ENCODE peak calls at places on chromosome 20, in four cellular contexts. M, I, Y and G are unnamed samples.

GRCh38 chr20:41072919-41073318 is 44.3 kb downstream of the TOP1 start:
- DNase-seq in M (no peak), I (no peak), Y (no peak), G (no peak)

GRCh38 chr20:25991756-25992130 is 295.1 kb upstream of the ZNF337 start:
- DNase-seq in M (no peak), I (no peak), Y (no peak), G (no peak)

GRCh38 chr20:2752631-2753455 is 47.6 kb downstream of the CPXM1 start:
- DNase-seq in M (peak; percentile 30), I (peak; percentile 44), Y (peak; percentile 44), G (no peak)

GRCh38 chr20:11454966-11455799 is 462.5 kb upstream of the BTBD3 start:
- DNase-seq in M (no peak), I (peak; percentile 76), Y (no peak), G (no peak)

GRCh38 chr20:41734506-41734945 is 116.3 kb upstream of the CHD6 start:
- DNase-seq in M (peak; percentile 30), I (peak; percentile 85), Y (no peak), G (no peak)

GRCh38 chr20:63441136-63441776 is 31.2 kb downstream of the KCNQ2 start:
- DNase-seq in M (no peak), I (no peak), Y (no peak), G (no peak)

GRCh38 chr20:13009682-13010406 is 1.1 kb downstream of the SPTLC3 start:
- DNase-seq in M (no peak), I (peak; percentile 64), Y (peak; percentile 28), G (peak; percentile 73)

GRCh38 chr20:7366189-7366588 is 574.1 kb downstream of the HAO1 start:
- DNase-seq in M (no peak), I (no peak), Y (no peak), G (no peak)

GRCh38 chr20:18176318-18176785 is 38.7 kb downstream of the KAT14 start:
- DNase-seq in M (no peak), I (no peak), Y (no peak), G (no peak)